ENCODE peak calls at places on chromosomes 12 and 14, in nine cellular contexts. Q, X, K, Z, P, H, I, U and W are unnamed samples.

GRCh38 chr12:46702581-46703344 is 123.0 kb downstream of the SLC38A4 start:
- DNase-seq in Q (peak), X (no peak), Z (no peak), K (peak), U (no peak), I (no peak), P (no peak), H (no peak), W (no peak)

GRCh38 chr12:124379938-124380754 is 85.3 kb downstream of the RFLNA start:
- DNase-seq in I (no peak), H (peak), Q (peak), U (no peak), Z (no peak), P (no peak), K (peak), X (no peak), W (no peak)

GRCh38 chr14:24192933-24193332 is 2.3 kb downstream of the TM9SF1 start:
- DNase-seq in Z (no peak), Q (no peak), P (no peak), X (no peak), U (no peak), I (no peak), K (no peak), H (no peak), W (no peak)

GRCh38 chr14:52241102-52241793 is 26.2 kb upstream of the PTGDR start:
- DNase-seq in Z (no peak), K (peak), I (no peak), H (no peak), U (no peak), X (no peak), Q (peak), P (no peak), W (no peak)

GRCh38 chr12:42981379-42981778 is 391.8 kb upstream of the PRICKLE1 start:
- DNase-seq in U (no peak), K (peak), P (no peak), Q (no peak), I (no peak), Z (no peak), X (no peak), H (no peak), W (no peak)

GRCh38 chr12:116919706-116920485 is 9.1 kb downstream of the FBXW8 start:
- DNase-seq in X (no peak), I (no peak), P (no peak), H (no peak), Q (no peak), U (no peak), Z (no peak), K (no peak), W (no peak)

GRCh38 chr14:32129124-32129523 is 52.0 kb downstream of the ARHGAP5 start:
- DNase-seq in P (no peak), K (peak), Z (no peak), H (no peak), I (no peak), U (no peak), Q (peak), X (no peak), W (no peak)

GRCh38 chr12:130049666-130050065 is 112.6 kb upstream of the FZD10 start:
- DNase-seq in I (no peak), H (no peak), Q (no peak), Z (no peak), X (no peak), P (no peak), K (no peak), U (no peak), W (no peak)

GRCh38 chr12:68521848-68522502 is 88.7 kb upstream of the RAP1B start:
- DNase-seq in X (no peak), I (no peak), Z (no peak), K (peak), Q (no peak), P (no peak), H (no peak), U (no peak), W (no peak)

GRCh38 chr12:111503116-111503515 is 96.0 kb downstream of the ATXN2 start:
- DNase-seq in U (no peak), Q (no peak), P (no peak), I (peak), Z (no peak), X (no peak), K (no peak), H (no peak), W (no peak)

GRCh38 chr12:20183563-20183962 is 184.8 kb upstream of the PDE3A start:
- DNase-seq in X (no peak), Z (no peak), Q (peak), U (no peak), K (peak), H (no peak), P (no peak), I (no peak), W (no peak)

GRCh38 chr14:97137705-97138104 is 340.5 kb downstream of the VRK1 start:
- DNase-seq in H (no peak), P (no peak), U (no peak), I (no peak), Z (no peak), K (no peak), Q (no peak), X (no peak), W (no peak)

GRCh38 chr12:92132282-92132681 is 13.4 kb downstream of the BTG1 start:
- DNase-seq in P (no peak), Z (no peak), Q (no peak), X (no peak), I (no peak), K (no peak), U (no peak), H (no peak), W (no peak)

GRCh38 chr12:93882763-93883162 is 205.6 kb downstream of the CRADD start:
- DNase-seq in Q (no peak), I (no peak), P (no peak), U (no peak), K (no peak), X (no peak), Z (no peak), H (no peak), W (no peak)

GRCh38 chr12:9032202-9032964 is 43.0 kb downstream of the KLRG1 start:
- DNase-seq in P (no peak), Z (no peak), I (no peak), Q (no peak), K (no peak), U (no peak), H (no peak), X (no peak), W (no peak)

GRCh38 chr12:20120296-20120695 is 248.0 kb upstream of the PDE3A start:
- DNase-seq in Z (no peak), K (peak), Q (peak), H (no peak), P (no peak), X (no peak), I (no peak), U (no peak), W (no peak)

GRCh38 chr14:82776958-82777357 is 1243.3 kb upstream of the SEL1L start:
- DNase-seq in Z (no peak), K (no peak), P (no peak), X (no peak), U (no peak), H (no peak), I (no peak), Q (no peak), W (no peak)

GRCh38 chr12:76618031-76618430 is 58.5 kb upstream of the OSBPL8 start:
- DNase-seq in Q (no peak), Z (no peak), X (no peak), I (no peak), U (no peak), K (no peak), H (no peak), P (no peak), W (no peak)

GRCh38 chr14:89544636-89545301 is 127.7 kb upstream of the FOXN3 start:
- DNase-seq in I (no peak), Q (no peak), Z (no peak), P (no peak), H (no peak), X (no peak), K (no peak), U (no peak), W (no peak)

GRCh38 chr12:120321382-120322202 is 6.0 kb downstream of the PLA2G1B start:
- DNase-seq in Q (no peak), K (no peak), X (no peak), I (no peak), Z (no peak), P (peak), U (no peak), H (no peak), W (no peak)

GRCh38 chr14:34926552-34926951 is 51.4 kb upstream of the BAZ1A start:
- DNase-seq in K (peak), H (no peak), X (no peak), I (no peak), P (no peak), U (no peak), Z (no peak), Q (peak), W (no peak)

GRCh38 chr12:62215506-62215905 is 44.7 kb upstream of the USP15 start:
- DNase-seq in H (no peak), I (no peak), P (peak), K (no peak), U (no peak), Q (peak), X (no peak), Z (no peak), W (no peak)

GRCh38 chr12:89960011-89960507 is 251.4 kb upstream of the ATP2B1 start:
- DNase-seq in H (no peak), I (no peak), X (no peak), Q (no peak), U (no peak), Z (no peak), P (no peak), K (peak), W (no peak)

GRCh38 chr12:116053479-116054195 is 223.9 kb downstream of the MED13L start:
- DNase-seq in X (no peak), U (no peak), K (peak), P (peak), Z (no peak), Q (peak), I (no peak), H (peak), W (no peak)

GRCh38 chr12:105212431-105212830 is 23.5 kb downstream of the APPL2 start:
- DNase-seq in Q (peak), I (no peak), U (no peak), H (no peak), P (no peak), K (peak), X (no peak), Z (no peak), W (no peak)

GRCh38 chr12:52036587-52037171 is 14.6 kb upstream of the NR4A1 start:
- DNase-seq in I (peak), P (peak), U (peak), X (peak), Z (no peak), H (peak), Q (peak), K (peak), W (peak)

GRCh38 chr14:76919811-76920571 is 93.8 kb downstream of the LRRC74A start:
- DNase-seq in Q (peak), K (peak), I (peak), U (no peak), X (no peak), P (no peak), Z (peak), H (no peak), W (no peak)

GRCh38 chr12:93002278-93003054 is 73.4 kb upstream of the EEA1 start:
- DNase-seq in U (no peak), Z (no peak), H (no peak), K (peak), Q (peak), X (no peak), P (no peak), I (no peak), W (no peak)

GRCh38 chr12:86373813-86374212 is 117.6 kb upstream of the MGAT4C start:
- DNase-seq in U (no peak), K (no peak), X (no peak), Q (no peak), I (no peak), P (no peak), Z (no peak), H (no peak), W (no peak)

GRCh38 chr12:54140958-54141388 is 47.8 kb downstream of the SMUG1 start:
- DNase-seq in I (no peak), Z (no peak), P (no peak), U (no peak), K (peak), H (peak), Q (peak), X (no peak), W (no peak)